ENCODE peak calls at places on chromosomes 1 and 21, in four cellular contexts. One of them, this sample, is unnamed.

GRCh38 chr21:17089121-17089520 is 423.7 kb upstream of the CXADR start:
- DNase-seq in GM12878: no peak
- DNase-seq in HepG2: no peak
- DNase-seq in H1: no peak
- DNase-seq in this sample: peak

GRCh38 chr1:60874703-60875102 is 207.7 kb upstream of the NFIA start:
- DNase-seq in GM12878: no peak
- DNase-seq in HepG2: no peak
- DNase-seq in H1: no peak
- DNase-seq in this sample: no peak

GRCh38 chr1:109863699-109864062 is 47.0 kb upstream of the CSF1 start:
- DNase-seq in GM12878: no peak
- DNase-seq in HepG2: no peak
- DNase-seq in H1: no peak
- DNase-seq in this sample: no peak

GRCh38 chr21:44509539-44509938 is 30.5 kb downstream of the KRTAP10-1 start:
- DNase-seq in GM12878: no peak
- DNase-seq in HepG2: no peak
- DNase-seq in H1: no peak
- DNase-seq in this sample: no peak

GRCh38 chr1:84573481-84573966 is 716 bp downstream of the CTBS start:
- DNase-seq in GM12878: no peak
- DNase-seq in HepG2: no peak
- DNase-seq in H1: no peak
- DNase-seq in this sample: no peak

GRCh38 chr1:156750932-156751723 is at the start of gene HDGF:
- DNase-seq in GM12878: no peak
- DNase-seq in HepG2: no peak
- DNase-seq in H1: peak
- DNase-seq in this sample: peak

GRCh38 chr1:173478099-173478555 is 992 bp downstream of the PRDX6 start:
- DNase-seq in GM12878: no peak
- DNase-seq in HepG2: peak
- DNase-seq in H1: no peak
- DNase-seq in this sample: peak

GRCh38 chr1:86487131-86487804 is 18.5 kb downstream of the CLCA1 start:
- DNase-seq in GM12878: no peak
- DNase-seq in HepG2: no peak
- DNase-seq in H1: no peak
- DNase-seq in this sample: no peak

GRCh38 chr1:153958961-153959260 is 499 bp upstream of the CRTC2 start:
- DNase-seq in GM12878: no peak
- DNase-seq in HepG2: no peak
- DNase-seq in H1: no peak
- DNase-seq in this sample: no peak

GRCh38 chr1:193700710-193701355 is 514.4 kb upstream of the B3GALT2 start:
- DNase-seq in GM12878: no peak
- DNase-seq in HepG2: no peak
- DNase-seq in H1: no peak
- DNase-seq in this sample: no peak

GRCh38 chr1:28971980-28972771 is 57.8 kb downstream of the EPB41 start:
- DNase-seq in GM12878: no peak
- DNase-seq in HepG2: no peak
- DNase-seq in H1: no peak
- DNase-seq in this sample: no peak

GRCh38 chr1:28965271-28965870 is 51.0 kb downstream of the EPB41 start:
- DNase-seq in GM12878: no peak
- DNase-seq in HepG2: no peak
- DNase-seq in H1: no peak
- DNase-seq in this sample: no peak

GRCh38 chr1:28966617-28967016 is 52.2 kb downstream of the EPB41 start:
- DNase-seq in GM12878: no peak
- DNase-seq in HepG2: peak
- DNase-seq in H1: no peak
- DNase-seq in this sample: no peak
- TF ChIP-seq SUZ12 in GM12878: no peak
- TF ChIP-seq SUZ12 in HepG2: no peak
- TF ChIP-seq SUZ12 in H1: no peak
- TF ChIP-seq SUZ12 in this sample: no peak

DNA sequence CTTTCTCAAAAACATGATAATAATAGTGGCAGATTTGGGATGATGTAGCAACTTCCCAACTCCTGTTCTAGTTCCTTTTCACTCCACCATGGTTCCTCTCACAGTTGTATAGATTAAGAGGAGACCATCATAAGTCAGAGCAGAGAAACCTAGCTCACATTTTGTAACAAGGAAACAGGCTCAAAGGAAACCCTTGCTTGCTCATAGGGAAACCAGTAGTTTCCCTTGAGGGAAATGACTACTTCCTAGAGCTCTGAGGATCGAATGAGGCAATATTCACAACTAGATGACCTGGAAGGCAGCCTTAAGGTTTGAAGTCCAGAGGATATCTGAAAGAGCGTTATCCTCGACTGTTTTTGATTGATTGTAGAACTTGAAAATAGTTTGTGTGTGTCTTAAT is 76.1 kb upstream of the C8B start:
- DNase-seq in GM12878: no peak
- DNase-seq in HepG2: no peak
- DNase-seq in H1: no peak
- DNase-seq in this sample: no peak
- TF ChIP-seq SP1 in GM12878: no peak
- TF ChIP-seq SP1 in HepG2: no peak
- TF ChIP-seq SP1 in H1: no peak
- TF ChIP-seq SP1 in this sample: no peak

DNA sequence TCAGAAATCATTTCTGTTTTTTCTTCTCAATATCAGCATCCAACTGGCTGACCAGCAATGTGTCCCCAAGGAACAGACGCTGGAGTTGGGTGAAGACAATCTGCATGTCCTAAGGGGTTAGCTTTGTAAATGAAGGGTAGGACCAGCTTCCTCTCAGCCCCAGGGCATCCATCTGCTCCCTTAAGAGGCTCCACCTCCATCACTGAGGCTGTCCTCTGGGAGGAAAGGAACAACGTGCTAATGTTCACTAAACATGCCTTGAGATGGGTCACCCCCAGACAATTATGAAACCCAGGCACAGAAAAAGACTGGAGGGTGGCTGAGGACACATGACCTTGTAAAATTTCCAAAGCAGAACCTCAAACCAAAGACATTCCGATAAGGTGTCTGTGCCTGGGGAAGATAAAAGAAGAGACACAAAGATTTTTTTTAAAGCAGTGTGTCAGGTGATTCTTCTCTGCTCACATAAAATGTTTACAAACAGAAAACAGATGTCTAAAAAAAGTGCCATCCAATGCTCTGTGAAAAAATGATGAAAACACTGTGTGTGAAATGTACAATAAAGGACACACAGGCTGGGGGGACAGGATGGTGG is 37.6 kb upstream of the ZNF124 start:
- DNase-seq in GM12878: no peak
- DNase-seq in HepG2: no peak
- DNase-seq in H1: no peak
- DNase-seq in this sample: no peak
- TF ChIP-seq SUZ12 in GM12878: no peak
- TF ChIP-seq SUZ12 in HepG2: no peak
- TF ChIP-seq SUZ12 in H1: no peak
- TF ChIP-seq SUZ12 in this sample: no peak

GRCh38 chr1:97451944-97452343 is 468.9 kb downstream of the DPYD start:
- DNase-seq in GM12878: no peak
- DNase-seq in HepG2: no peak
- DNase-seq in H1: no peak
- DNase-seq in this sample: no peak

GRCh38 chr1:97451422-97451821 is 469.4 kb downstream of the DPYD start:
- DNase-seq in GM12878: no peak
- DNase-seq in HepG2: no peak
- DNase-seq in H1: no peak
- DNase-seq in this sample: no peak
- TF ChIP-seq SP1 in GM12878: no peak
- TF ChIP-seq SP1 in HepG2: no peak
- TF ChIP-seq SP1 in H1: no peak
- TF ChIP-seq SP1 in this sample: no peak

GRCh38 chr1:64001038-64001437 is 202.4 kb upstream of the UBE2U start:
- DNase-seq in GM12878: no peak
- DNase-seq in HepG2: no peak
- DNase-seq in H1: no peak
- DNase-seq in this sample: no peak
- TF ChIP-seq SUZ12 in GM12878: no peak
- TF ChIP-seq SUZ12 in HepG2: no peak
- TF ChIP-seq SUZ12 in H1: no peak
- TF ChIP-seq SUZ12 in this sample: no peak

DNA sequence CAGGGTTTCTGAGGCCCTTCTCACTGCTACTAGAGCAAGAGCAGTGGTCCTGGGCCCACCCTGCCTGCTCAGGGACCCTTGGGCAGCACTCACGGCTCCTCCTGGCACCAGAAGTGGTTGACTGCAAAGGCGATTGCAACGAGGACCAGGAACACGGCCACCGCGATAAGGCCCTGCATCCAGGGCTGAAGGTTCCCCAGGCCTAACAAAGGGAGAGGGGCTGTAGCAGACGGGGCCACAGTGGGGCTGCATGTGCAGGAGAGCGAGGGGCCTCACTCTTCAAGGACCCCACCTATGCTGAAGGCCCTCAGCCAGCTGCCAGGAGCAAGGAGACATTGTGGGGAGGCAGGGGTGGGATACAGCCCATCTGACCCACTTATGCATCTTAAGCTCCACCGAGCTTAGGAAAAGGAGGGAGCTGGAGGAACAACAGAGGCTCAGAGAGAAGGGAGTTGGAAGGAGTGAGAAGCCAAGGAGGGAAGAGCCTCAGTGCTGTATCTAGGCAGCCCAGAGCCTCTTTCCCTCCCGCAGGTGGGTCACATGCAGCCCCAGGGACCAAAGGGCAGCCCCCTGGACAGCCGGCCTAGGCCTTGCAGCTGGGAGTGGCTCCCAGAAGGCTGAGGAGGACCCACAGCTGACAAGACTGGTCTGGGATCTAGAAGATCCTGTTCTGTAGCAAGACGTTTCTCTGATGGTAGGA is 2.5 kb downstream of the PDZK1IP1 start:
- DNase-seq in GM12878: no peak
- DNase-seq in HepG2: no peak
- DNase-seq in H1: no peak
- DNase-seq in this sample: no peak
- TF ChIP-seq SP1 in GM12878: no peak
- TF ChIP-seq SP1 in HepG2: no peak
- TF ChIP-seq SP1 in H1: no peak
- TF ChIP-seq SP1 in this sample: no peak

GRCh38 chr1:1305300-1306069 is 2.2 kb downstream of the ACAP3 start:
- DNase-seq in GM12878: no peak
- DNase-seq in HepG2: peak
- DNase-seq in H1: no peak
- DNase-seq in this sample: no peak

GRCh38 chr1:1306070-1306660 is 1.6 kb downstream of the ACAP3 start:
- DNase-seq in GM12878: no peak
- DNase-seq in HepG2: peak
- DNase-seq in H1: no peak
- DNase-seq in this sample: no peak

GRCh38 chr1:1303736-1304135 is 4.0 kb downstream of the ACAP3 start:
- DNase-seq in GM12878: no peak
- DNase-seq in HepG2: no peak
- DNase-seq in H1: no peak
- DNase-seq in this sample: no peak

GRCh38 chr1:1302951-1303509 is 4.7 kb downstream of the ACAP3 start:
- DNase-seq in GM12878: no peak
- DNase-seq in HepG2: no peak
- DNase-seq in H1: no peak
- DNase-seq in this sample: no peak

DNA sequence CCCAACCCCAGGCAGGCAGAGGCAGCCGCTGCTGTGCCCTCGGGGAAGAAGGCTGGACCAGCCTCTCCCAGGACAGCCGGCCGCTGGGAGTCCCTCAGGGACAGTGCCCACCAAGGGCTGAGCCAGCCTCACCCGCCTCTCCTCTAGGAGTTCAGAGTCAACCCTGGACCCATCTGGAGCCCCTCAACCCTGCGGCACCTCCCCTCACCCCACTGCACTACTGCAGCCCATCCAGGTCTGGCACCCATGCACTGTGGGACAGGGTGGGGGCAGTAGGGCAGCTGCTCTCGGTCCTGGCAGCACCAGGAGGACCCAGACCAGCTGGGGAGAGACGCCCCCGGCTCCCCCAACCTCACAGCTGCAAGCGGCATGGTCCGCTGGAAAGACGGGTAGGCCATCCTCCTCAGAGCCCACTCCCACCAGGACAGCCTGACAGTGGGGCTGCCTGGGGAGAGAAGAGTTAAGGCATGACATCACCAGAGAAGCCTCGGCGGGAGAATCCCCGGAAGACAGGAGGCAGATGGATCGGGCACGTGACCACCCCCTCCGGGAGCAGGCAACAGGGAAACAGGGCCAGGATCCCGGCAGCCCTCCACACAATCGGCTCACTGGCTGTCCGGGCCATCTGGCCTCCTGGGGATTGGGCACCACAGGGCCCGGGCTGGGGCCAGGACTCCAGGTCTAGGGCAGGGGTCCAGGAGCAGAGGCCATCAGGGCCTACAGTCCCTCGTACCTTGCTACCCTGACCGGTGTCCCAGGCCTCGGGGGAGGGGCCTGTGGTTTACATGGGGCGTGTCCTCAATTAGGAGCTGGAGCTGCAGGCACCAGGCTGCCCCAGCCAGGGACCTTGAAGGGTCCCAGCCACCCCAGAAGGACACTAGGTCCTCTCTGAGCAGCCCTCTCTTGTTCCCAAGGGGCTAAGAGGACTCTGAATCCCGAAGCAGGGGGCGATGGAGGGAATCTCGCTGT is 3.1 kb downstream of the ACAP3 start:
- DNase-seq in GM12878: no peak
- DNase-seq in HepG2: peak
- DNase-seq in H1: peak
- DNase-seq in this sample: peak
- TF ChIP-seq SUZ12 in GM12878: no peak
- TF ChIP-seq SUZ12 in HepG2: no peak
- TF ChIP-seq SUZ12 in H1: no peak
- TF ChIP-seq SUZ12 in this sample: no peak